ENCODE peak calls at places on chromosomes 2 and 18, in five cellular contexts. K is GM23338, U is A549, R is GM12878, O is K562. W is an unnamed sample.

GRCh38 chr18:33156906-33157470 is 283.5 kb downstream of the CCDC178 start:
- DNase-seq in K (no peak), U (no peak), R (no peak), O (no peak), W (no peak)

GRCh38 chr2:208142255-208142924 is 3.6 kb downstream of the CRYGB start:
- DNase-seq in K (no peak), U (no peak), R (no peak), O (no peak), W (no peak)

GRCh38 chr2:218746960-218747359 is 35.0 kb upstream of the CYP27A1 start:
- DNase-seq in K (no peak), U (no peak), R (no peak), O (no peak), W (no peak)

GRCh38 chr2:8315766-8316165 is 366.1 kb upstream of the ID2 start:
- DNase-seq in K (peak; percentile 24), U (no peak), R (no peak), O (peak; percentile 41), W (no peak)

GRCh38 chr18:76948345-76948744 is 126.0 kb downstream of the ZNF236 start:
- DNase-seq in K (no peak), U (no peak), R (no peak), O (no peak), W (no peak)

GRCh38 chr2:240820014-240820606 is at the start of gene KIF1A:
- DNase-seq in K (peak; percentile 88), U (no peak), R (no peak), O (no peak), W (no peak)

GRCh38 chr2:18200771-18201170 is 322.3 kb downstream of the KCNS3 start:
- DNase-seq in K (no peak), U (no peak), R (no peak), O (no peak), W (no peak)

GRCh38 chr18:79521806-79522205 is 126.1 kb downstream of the NFATC1 start:
- DNase-seq in K (no peak), U (no peak), R (no peak), O (no peak), W (no peak)

GRCh38 chr2:173355132-173355865 is 627 bp downstream of the CDCA7 start:
- DNase-seq in K (peak; percentile 85), U (peak; percentile 74), R (no peak), O (peak; percentile 70), W (peak; percentile 18)

GRCh38 chr2:86366651-86367500 is 29.4 kb upstream of the REEP1 start:
- DNase-seq in K (no peak), U (no peak), R (no peak), O (no peak), W (no peak)

GRCh38 chr2:86368181-86368824 is 30.9 kb upstream of the REEP1 start:
- DNase-seq in K (peak; percentile 85), U (peak; percentile 35), R (no peak), O (peak; percentile 66), W (peak; percentile 43)

GRCh38 chr2:86371482-86372002 is 34.1 kb upstream of the REEP1 start:
- DNase-seq in K (no peak), U (no peak), R (no peak), O (no peak), W (no peak)

GRCh38 chr2:86370579-86370978 is 33.2 kb upstream of the REEP1 start:
- DNase-seq in K (peak; percentile 12), U (no peak), R (no peak), O (no peak), W (no peak)

GRCh38 chr2:86367501-86367778 is 30.0 kb upstream of the REEP1 start:
- DNase-seq in K (no peak), U (no peak), R (no peak), O (no peak), W (no peak)
- TF ChIP-seq REST in K (no peak), U (no peak), R (no peak), O (no peak), W (no peak)

GRCh38 chr2:198162276-198162675 is 357.9 kb downstream of the PLCL1 start:
- DNase-seq in K (no peak), U (no peak), R (no peak), O (no peak), W (no peak)
- TF ChIP-seq JUNB in K (no peak), U (no peak), R (no peak), O (no peak), W (no peak)

DNA sequence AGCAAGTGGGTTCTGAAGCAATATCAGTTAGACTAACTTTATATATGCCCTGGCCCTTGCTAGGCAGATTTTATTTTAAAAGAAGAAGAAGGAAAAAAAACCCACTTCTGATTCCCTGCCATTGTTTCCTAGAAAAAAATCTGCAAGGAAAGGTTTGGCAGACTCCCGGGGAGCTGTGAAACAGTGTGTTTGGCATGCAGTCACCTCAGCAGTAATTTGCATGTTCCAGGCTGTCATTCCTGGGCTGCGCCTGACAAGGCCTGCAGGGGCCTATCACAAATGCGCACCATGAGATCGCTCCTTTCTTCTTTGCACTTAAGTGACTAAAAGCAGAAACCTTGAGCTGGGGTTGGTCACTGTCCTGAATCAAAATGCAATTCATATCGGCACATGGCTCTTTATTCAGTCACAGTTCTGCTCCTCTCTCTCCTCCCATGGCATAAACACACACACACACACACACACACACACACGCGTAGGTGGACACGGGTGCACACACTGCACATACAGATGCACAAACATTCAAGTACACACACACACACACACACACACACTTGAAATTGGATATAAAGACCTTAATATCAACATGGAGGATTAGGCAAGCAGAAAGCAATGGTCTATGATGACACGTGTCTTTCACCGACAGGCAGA is 172.8 kb downstream of the MYT1L start:
- DNase-seq in K (no peak), U (no peak), R (no peak), O (no peak), W (no peak)
- TF ChIP-seq REST in K (no peak), U (no peak), R (no peak), O (no peak), W (no peak)

GRCh38 chr2:97355887-97356286 is 233.8 kb downstream of the ANKRD36B start:
- DNase-seq in K (peak; percentile 24), U (peak; percentile 5), R (no peak), O (no peak), W (no peak)
- TF ChIP-seq JUNB in K (no peak), U (no peak), R (no peak), O (no peak), W (no peak)

GRCh38 chr2:38788306-38788705 is 10.3 kb downstream of the GEMIN6 start:
- DNase-seq in K (no peak), U (no peak), R (no peak), O (no peak), W (no peak)
- TF ChIP-seq REST in K (no peak), U (no peak), R (no peak), O (no peak), W (no peak)

DNA sequence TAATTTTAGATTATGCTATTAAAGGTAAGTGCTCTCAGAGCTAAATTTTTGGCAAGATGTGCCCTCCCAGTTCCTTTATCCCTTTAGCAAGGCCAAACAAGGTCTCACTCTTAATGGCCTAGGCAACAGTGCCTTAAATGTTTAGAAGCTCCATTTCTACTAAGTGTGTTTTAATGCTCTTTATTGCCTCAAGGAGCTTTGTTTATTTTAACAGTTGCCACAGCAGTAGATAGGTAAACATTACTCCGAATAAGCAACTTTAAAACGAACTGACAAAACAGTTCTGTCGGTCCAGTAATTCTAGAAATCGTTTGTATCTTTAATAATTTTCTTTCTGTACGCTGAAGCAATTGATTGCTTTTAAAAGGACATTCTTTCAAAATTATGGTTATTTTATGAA is 74.5 kb downstream of the PIEZO2 start:
- DNase-seq in K (no peak), U (no peak), R (no peak), O (no peak), W (no peak)
- TF ChIP-seq JUNB in K (no peak), U (no peak), R (no peak), O (no peak), W (no peak)

GRCh38 chr2:136211671-136212070 is 93.7 kb upstream of the CXCR4 start:
- DNase-seq in K (no peak), U (no peak), R (no peak), O (no peak), W (no peak)

GRCh38 chr2:136207665-136208064 is 89.7 kb upstream of the CXCR4 start:
- DNase-seq in K (no peak), U (no peak), R (no peak), O (no peak), W (no peak)

GRCh38 chr2:136210822-136211221 is 92.9 kb upstream of the CXCR4 start:
- DNase-seq in K (no peak), U (no peak), R (no peak), O (no peak), W (no peak)

GRCh38 chr2:136208682-136209081 is 90.7 kb upstream of the CXCR4 start:
- DNase-seq in K (no peak), U (no peak), R (no peak), O (no peak), W (no peak)

DNA sequence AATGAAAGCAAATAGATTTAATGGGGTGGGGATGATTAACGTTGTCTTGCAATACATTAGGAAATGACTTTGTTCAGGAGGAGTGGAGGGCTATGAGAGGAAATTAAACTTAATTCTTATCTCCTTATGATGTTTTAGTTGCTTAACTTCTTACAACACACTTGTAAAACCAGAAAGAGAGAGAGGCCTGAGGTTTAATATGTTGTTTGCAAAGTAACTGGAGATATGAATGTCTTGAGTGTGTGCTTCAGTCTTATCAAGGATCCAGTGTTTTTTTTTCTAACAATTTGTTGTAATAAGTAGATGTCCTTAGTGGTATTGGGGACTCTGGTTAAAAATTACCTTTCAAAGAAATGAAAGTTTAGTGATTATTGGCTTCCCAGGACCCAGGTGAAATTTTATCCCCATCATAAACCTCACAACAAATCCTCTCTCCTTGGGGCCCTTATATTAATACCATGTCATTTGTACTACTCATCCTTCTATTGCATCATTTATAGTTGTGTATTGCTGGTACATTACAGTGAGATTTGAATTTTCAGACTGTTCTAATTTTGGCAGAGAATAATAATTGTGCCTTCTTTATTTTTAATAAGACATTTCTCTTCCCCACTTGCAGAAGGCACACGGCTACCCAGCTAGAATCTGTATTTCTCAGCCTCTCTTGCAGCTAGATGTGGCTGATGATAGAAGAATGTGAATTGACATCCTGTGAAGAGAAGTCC is 91.8 kb upstream of the CXCR4 start:
- DNase-seq in K (no peak), U (no peak), R (no peak), O (no peak), W (no peak)
- TF ChIP-seq REST in K (no peak), U (no peak), R (no peak), O (no peak), W (no peak)